ENCODE peak calls at places on chromosomes 3 and 15, in nine cellular contexts. One of them, this sample, is unnamed.

GRCh38 chr3:41200669-41201021 is 1.3 kb downstream of the CTNNB1 start:
- DNase-seq in fibroblast of pulmonary artery: peak
- DNase-seq in coronary artery: no peak
- DNase-seq in psoas muscle: no peak
- DNase-seq in pancreas: no peak
- DNase-seq in H9: no peak
- DNase-seq in fibroblast of lung: peak
- DNase-seq in GM23338: no peak
- DNase-seq in cardiac muscle cell: peak
- DNase-seq in this sample: no peak

GRCh38 chr3:78823859-78824258 is 943.9 kb downstream of the ROBO1 start:
- DNase-seq in pancreas: no peak
- DNase-seq in GM23338: no peak
- DNase-seq in cardiac muscle cell: peak
- DNase-seq in fibroblast of pulmonary artery: peak
- DNase-seq in H9: no peak
- DNase-seq in coronary artery: no peak
- DNase-seq in fibroblast of lung: peak
- DNase-seq in psoas muscle: no peak
- DNase-seq in this sample: no peak

GRCh38 chr3:57184516-57184915 is 15.3 kb downstream of the HESX1 start:
- DNase-seq in pancreas: no peak
- DNase-seq in cardiac muscle cell: peak
- DNase-seq in GM23338: no peak
- DNase-seq in H9: no peak
- DNase-seq in coronary artery: no peak
- DNase-seq in fibroblast of pulmonary artery: no peak
- DNase-seq in psoas muscle: no peak
- DNase-seq in fibroblast of lung: no peak
- DNase-seq in this sample: no peak

GRCh38 chr3:18247776-18248310 is 177.3 kb downstream of the SATB1 start:
- DNase-seq in psoas muscle: no peak
- DNase-seq in coronary artery: no peak
- DNase-seq in fibroblast of pulmonary artery: no peak
- DNase-seq in fibroblast of lung: no peak
- DNase-seq in GM23338: no peak
- DNase-seq in cardiac muscle cell: no peak
- DNase-seq in pancreas: no peak
- DNase-seq in H9: no peak
- DNase-seq in this sample: no peak

GRCh38 chr15:53046153-53046790 is 256.1 kb upstream of the ONECUT1 start:
- DNase-seq in pancreas: no peak
- DNase-seq in GM23338: no peak
- DNase-seq in H9: no peak
- DNase-seq in fibroblast of pulmonary artery: no peak
- DNase-seq in fibroblast of lung: no peak
- DNase-seq in psoas muscle: no peak
- DNase-seq in cardiac muscle cell: no peak
- DNase-seq in coronary artery: no peak
- DNase-seq in this sample: no peak

GRCh38 chr3:197711973-197712707 is 24.6 kb downstream of the RUBCN start:
- DNase-seq in fibroblast of lung: peak
- DNase-seq in psoas muscle: peak
- DNase-seq in GM23338: peak
- DNase-seq in cardiac muscle cell: peak
- DNase-seq in H9: peak
- DNase-seq in coronary artery: peak
- DNase-seq in pancreas: no peak
- DNase-seq in fibroblast of pulmonary artery: peak
- DNase-seq in this sample: peak

GRCh38 chr15:63539517-63539916 is 35.1 kb downstream of the USP3 start:
- DNase-seq in coronary artery: no peak
- DNase-seq in GM23338: no peak
- DNase-seq in fibroblast of lung: no peak
- DNase-seq in pancreas: no peak
- DNase-seq in psoas muscle: no peak
- DNase-seq in cardiac muscle cell: peak
- DNase-seq in fibroblast of pulmonary artery: peak
- DNase-seq in H9: no peak
- DNase-seq in this sample: no peak

GRCh38 chr15:72835289-72835890 is 51.8 kb upstream of the ADPGK start:
- DNase-seq in fibroblast of lung: peak
- DNase-seq in fibroblast of pulmonary artery: peak
- DNase-seq in coronary artery: peak
- DNase-seq in psoas muscle: no peak
- DNase-seq in H9: peak
- DNase-seq in GM23338: peak
- DNase-seq in cardiac muscle cell: peak
- DNase-seq in pancreas: no peak
- DNase-seq in this sample: no peak

GRCh38 chr15:61032600-61033286 is 196.4 kb downstream of the RORA start:
- DNase-seq in psoas muscle: no peak
- DNase-seq in coronary artery: no peak
- DNase-seq in fibroblast of pulmonary artery: no peak
- DNase-seq in GM23338: no peak
- DNase-seq in cardiac muscle cell: no peak
- DNase-seq in pancreas: no peak
- DNase-seq in fibroblast of lung: no peak
- DNase-seq in H9: no peak
- DNase-seq in this sample: no peak

GRCh38 chr15:73685561-73685960 is 1.4 kb downstream of the CD276 start:
- DNase-seq in coronary artery: no peak
- DNase-seq in psoas muscle: no peak
- DNase-seq in fibroblast of pulmonary artery: peak
- DNase-seq in GM23338: no peak
- DNase-seq in cardiac muscle cell: no peak
- DNase-seq in pancreas: no peak
- DNase-seq in H9: no peak
- DNase-seq in fibroblast of lung: peak
- DNase-seq in this sample: no peak

GRCh38 chr3:197811343-197811742 is 20.3 kb downstream of the LRCH3 start:
- DNase-seq in coronary artery: no peak
- DNase-seq in H9: no peak
- DNase-seq in GM23338: no peak
- DNase-seq in fibroblast of pulmonary artery: peak
- DNase-seq in fibroblast of lung: peak
- DNase-seq in psoas muscle: peak
- DNase-seq in pancreas: no peak
- DNase-seq in cardiac muscle cell: peak
- DNase-seq in this sample: no peak

GRCh38 chr15:83207622-83208356 is at the start of gene HDGFL3:
- DNase-seq in GM23338: peak
- DNase-seq in cardiac muscle cell: peak
- DNase-seq in pancreas: peak
- DNase-seq in fibroblast of lung: peak
- DNase-seq in fibroblast of pulmonary artery: peak
- DNase-seq in psoas muscle: peak
- DNase-seq in coronary artery: peak
- DNase-seq in H9: peak
- DNase-seq in this sample: peak

GRCh38 chr3:71208273-71209095 is 375.0 kb downstream of the FOXP1 start:
- DNase-seq in fibroblast of pulmonary artery: peak
- DNase-seq in pancreas: no peak
- DNase-seq in psoas muscle: no peak
- DNase-seq in fibroblast of lung: peak
- DNase-seq in H9: no peak
- DNase-seq in GM23338: no peak
- DNase-seq in cardiac muscle cell: peak
- DNase-seq in coronary artery: no peak
- DNase-seq in this sample: no peak

GRCh38 chr3:98777801-98778220 is 14.7 kb downstream of the ST3GAL6 start:
- DNase-seq in fibroblast of lung: peak
- DNase-seq in coronary artery: no peak
- DNase-seq in H9: no peak
- DNase-seq in pancreas: no peak
- DNase-seq in GM23338: no peak
- DNase-seq in cardiac muscle cell: peak
- DNase-seq in fibroblast of pulmonary artery: peak
- DNase-seq in psoas muscle: no peak
- DNase-seq in this sample: no peak

GRCh38 chr3:150830094-150830681 is 67.2 kb upstream of the SIAH2 start:
- DNase-seq in H9: peak
- DNase-seq in coronary artery: no peak
- DNase-seq in GM23338: peak
- DNase-seq in psoas muscle: no peak
- DNase-seq in fibroblast of lung: no peak
- DNase-seq in pancreas: no peak
- DNase-seq in fibroblast of pulmonary artery: no peak
- DNase-seq in cardiac muscle cell: no peak
- DNase-seq in this sample: no peak

GRCh38 chr3:13769422-13769821 is 110.4 kb downstream of the WNT7A start:
- DNase-seq in coronary artery: peak
- DNase-seq in cardiac muscle cell: no peak
- DNase-seq in pancreas: no peak
- DNase-seq in GM23338: no peak
- DNase-seq in fibroblast of pulmonary artery: no peak
- DNase-seq in H9: no peak
- DNase-seq in fibroblast of lung: no peak
- DNase-seq in psoas muscle: no peak
- DNase-seq in this sample: no peak

GRCh38 chr15:94375997-94376396 is 144.6 kb downstream of the MCTP2 start:
- DNase-seq in pancreas: no peak
- DNase-seq in coronary artery: no peak
- DNase-seq in fibroblast of lung: no peak
- DNase-seq in fibroblast of pulmonary artery: no peak
- DNase-seq in psoas muscle: no peak
- DNase-seq in H9: no peak
- DNase-seq in GM23338: peak
- DNase-seq in cardiac muscle cell: no peak
- DNase-seq in this sample: no peak
- TF ChIP-seq CTCF in pancreas: no peak
- TF ChIP-seq CTCF in coronary artery: no peak
- TF ChIP-seq CTCF in fibroblast of lung: peak
- TF ChIP-seq CTCF in fibroblast of pulmonary artery: no peak
- TF ChIP-seq CTCF in psoas muscle: peak
- TF ChIP-seq CTCF in H9: peak
- TF ChIP-seq CTCF in GM23338: peak
- TF ChIP-seq CTCF in cardiac muscle cell: no peak
- TF ChIP-seq CTCF in this sample: no peak

GRCh38 chr15:34101366-34102174 is at the start of the genes EMC7 and PGBD4:
- DNase-seq in fibroblast of pulmonary artery: peak
- DNase-seq in fibroblast of lung: peak
- DNase-seq in H9: peak
- DNase-seq in pancreas: peak
- DNase-seq in cardiac muscle cell: peak
- DNase-seq in GM23338: peak
- DNase-seq in coronary artery: peak
- DNase-seq in psoas muscle: peak
- DNase-seq in this sample: peak
- TF ChIP-seq CTCF in fibroblast of pulmonary artery: no peak
- TF ChIP-seq CTCF in fibroblast of lung: no peak
- TF ChIP-seq CTCF in H9: no peak
- TF ChIP-seq CTCF in pancreas: no peak
- TF ChIP-seq CTCF in cardiac muscle cell: no peak
- TF ChIP-seq CTCF in GM23338: no peak
- TF ChIP-seq CTCF in coronary artery: no peak
- TF ChIP-seq CTCF in psoas muscle: no peak
- TF ChIP-seq CTCF in this sample: no peak

GRCh38 chr3:51544011-51544775 is 5.7 kb downstream of the RAD54L2 start:
- DNase-seq in GM23338: no peak
- DNase-seq in pancreas: no peak
- DNase-seq in fibroblast of lung: no peak
- DNase-seq in H9: no peak
- DNase-seq in coronary artery: no peak
- DNase-seq in cardiac muscle cell: peak
- DNase-seq in psoas muscle: no peak
- DNase-seq in fibroblast of pulmonary artery: peak
- DNase-seq in this sample: no peak

GRCh38 chr3:51538115-51538458 is 432 bp upstream of the RAD54L2 start:
- DNase-seq in fibroblast of lung: no peak
- DNase-seq in H9: peak
- DNase-seq in GM23338: peak
- DNase-seq in pancreas: no peak
- DNase-seq in coronary artery: no peak
- DNase-seq in psoas muscle: no peak
- DNase-seq in fibroblast of pulmonary artery: peak
- DNase-seq in cardiac muscle cell: peak
- DNase-seq in this sample: no peak

GRCh38 chr3:51535146-51536019 is 3.1 kb upstream of the RAD54L2 start:
- DNase-seq in fibroblast of lung: no peak
- DNase-seq in psoas muscle: no peak
- DNase-seq in coronary artery: no peak
- DNase-seq in fibroblast of pulmonary artery: no peak
- DNase-seq in cardiac muscle cell: no peak
- DNase-seq in GM23338: no peak
- DNase-seq in pancreas: no peak
- DNase-seq in H9: no peak
- DNase-seq in this sample: no peak

GRCh38 chr3:51539291-51539891 is 872 bp downstream of the RAD54L2 start:
- DNase-seq in fibroblast of pulmonary artery: peak
- DNase-seq in cardiac muscle cell: peak
- DNase-seq in H9: peak
- DNase-seq in GM23338: peak
- DNase-seq in coronary artery: no peak
- DNase-seq in fibroblast of lung: peak
- DNase-seq in pancreas: no peak
- DNase-seq in psoas muscle: no peak
- DNase-seq in this sample: peak

DNA sequence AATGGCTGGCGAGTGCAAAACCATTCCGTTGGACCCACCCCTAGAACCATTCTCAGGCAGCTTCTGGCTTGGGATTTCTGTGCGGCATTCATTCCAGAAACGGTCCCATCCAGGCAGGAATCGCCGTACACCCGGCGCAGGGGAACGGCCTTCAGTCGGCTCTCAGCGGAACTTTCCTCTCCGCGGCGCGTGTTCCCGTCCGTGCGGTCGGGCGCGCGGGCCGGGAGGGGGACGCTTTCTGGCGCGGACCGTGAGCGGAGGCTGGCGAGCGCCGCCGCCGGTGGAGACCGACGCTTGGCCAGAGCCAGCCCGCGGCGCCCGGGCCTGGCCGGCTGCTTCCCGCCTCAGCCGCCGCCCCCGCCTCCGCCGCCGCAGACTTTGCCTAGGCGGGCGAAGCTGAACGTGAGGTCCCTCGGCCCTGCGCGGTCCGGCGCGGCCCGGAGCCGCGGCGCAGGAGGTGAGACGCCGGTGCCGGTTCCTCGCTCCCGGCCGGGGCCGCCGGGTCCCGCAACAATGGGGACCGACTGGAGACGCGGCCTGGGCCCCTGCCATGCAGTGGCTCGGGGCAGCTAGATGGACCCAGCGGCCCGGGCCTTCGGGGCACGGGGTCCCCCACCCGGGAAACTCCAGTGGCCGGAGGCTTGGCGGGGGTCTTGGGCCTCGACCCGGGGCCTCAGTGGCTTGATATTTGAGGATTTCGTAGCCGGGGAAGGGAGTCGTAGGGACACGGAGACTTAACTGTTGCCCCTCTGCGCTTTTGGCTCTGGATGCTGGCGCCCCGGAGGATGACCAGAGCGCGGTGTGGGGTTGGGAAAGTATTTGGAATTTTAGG is at the start of gene RAD54L2:
- DNase-seq in fibroblast of pulmonary artery: peak
- DNase-seq in H9: peak
- DNase-seq in cardiac muscle cell: peak
- DNase-seq in fibroblast of lung: peak
- DNase-seq in pancreas: peak
- DNase-seq in coronary artery: peak
- DNase-seq in GM23338: peak
- DNase-seq in psoas muscle: peak
- DNase-seq in this sample: peak
- TF ChIP-seq CTCF in fibroblast of pulmonary artery: no peak
- TF ChIP-seq CTCF in H9: peak
- TF ChIP-seq CTCF in cardiac muscle cell: peak
- TF ChIP-seq CTCF in fibroblast of lung: no peak
- TF ChIP-seq CTCF in pancreas: peak
- TF ChIP-seq CTCF in coronary artery: peak
- TF ChIP-seq CTCF in GM23338: no peak
- TF ChIP-seq CTCF in psoas muscle: peak
- TF ChIP-seq CTCF in this sample: no peak

GRCh38 chr15:23866832-23867231 is 179.7 kb upstream of the NDN start:
- DNase-seq in GM23338: peak
- DNase-seq in H9: no peak
- DNase-seq in coronary artery: no peak
- DNase-seq in fibroblast of pulmonary artery: peak
- DNase-seq in cardiac muscle cell: peak
- DNase-seq in fibroblast of lung: peak
- DNase-seq in pancreas: no peak
- DNase-seq in psoas muscle: no peak
- DNase-seq in this sample: no peak
- TF ChIP-seq CTCF in GM23338: peak
- TF ChIP-seq CTCF in H9: peak
- TF ChIP-seq CTCF in coronary artery: no peak
- TF ChIP-seq CTCF in fibroblast of pulmonary artery: peak
- TF ChIP-seq CTCF in cardiac muscle cell: peak
- TF ChIP-seq CTCF in fibroblast of lung: peak
- TF ChIP-seq CTCF in pancreas: no peak
- TF ChIP-seq CTCF in psoas muscle: no peak
- TF ChIP-seq CTCF in this sample: no peak